ENCODE peak calls at places on chromosomes 3 and 15, in seven cellular contexts. R is Panc1, I is brain microvascular endothelial cell, E is substantia nigra, X is cardiac muscle cell, F is aorta, Q is right atrium auricular region. V is an unnamed sample.

GRCh38 chr15:92113832-92114231 is 260.3 kb downstream of the SLCO3A1 start:
- DNase-seq in E (no peak), X (no peak), F (no peak), R (no peak), Q (no peak), I (no peak), V (no peak)

GRCh38 chr15:66481107-66481856 is 16.3 kb downstream of the SNAPC5 start:
- DNase-seq in F (no peak), Q (no peak), I (no peak), X (no peak), E (no peak), R (no peak), V (no peak)

GRCh38 chr3:107064445-107065060 is 312.7 kb upstream of the CCDC54 start:
- DNase-seq in F (peak; percentile 60), Q (peak; percentile 77), I (peak; percentile 83), R (peak; percentile 66), X (peak; percentile 82), E (peak; percentile 7), V (peak; percentile 74)

GRCh38 chr15:38879909-38880471 is 315.4 kb upstream of the RASGRP1 start:
- DNase-seq in I (no peak), F (no peak), R (no peak), E (no peak), X (no peak), Q (peak; percentile 81), V (peak; percentile 89)

GRCh38 chr3:156300929-156301806 is 180.8 kb downstream of the KCNAB1 start:
- DNase-seq in R (no peak), I (no peak), F (no peak), X (no peak), E (no peak), Q (no peak), V (no peak)

GRCh38 chr3:117322866-117323265 is 613.3 kb downstream of the TUSC7 start:
- DNase-seq in Q (no peak), X (peak; percentile 78), E (no peak), I (no peak), R (no peak), F (no peak), V (no peak)

GRCh38 chr3:12716605-12717121 is 42.4 kb downstream of the TMEM40 start:
- DNase-seq in E (no peak), X (no peak), R (no peak), F (no peak), I (peak; percentile 14), Q (no peak), V (no peak)

GRCh38 chr3:19644405-19644804 is 289.6 kb downstream of the EFHB start:
- DNase-seq in I (no peak), F (no peak), R (no peak), Q (no peak), X (no peak), E (no peak), V (no peak)

GRCh38 chr3:156373095-156373494 is 181.8 kb downstream of the SSR3 start:
- DNase-seq in I (no peak), E (no peak), Q (no peak), F (no peak), R (no peak), X (no peak), V (no peak)

GRCh38 chr3:49370585-49371290 is 12.6 kb upstream of the GPX1 start:
- DNase-seq in I (no peak), X (no peak), F (no peak), E (no peak), Q (no peak), R (no peak), V (no peak)

GRCh38 chr3:8712871-8713360 is 20.7 kb upstream of the CAV3 start:
- DNase-seq in E (no peak), F (no peak), X (no peak), I (no peak), Q (no peak), R (no peak), V (no peak)

GRCh38 chr3:159126261-159127020 is 324.6 kb downstream of the MFSD1 start:
- DNase-seq in X (no peak), F (no peak), R (no peak), Q (no peak), E (no peak), I (peak; percentile 31), V (no peak)

GRCh38 chr3:31106204-31106603 is 211.7 kb upstream of the GADL1 start:
- DNase-seq in F (no peak), Q (no peak), X (no peak), R (no peak), I (peak; percentile 64), E (no peak), V (no peak)

GRCh38 chr3:140599496-140599895 is 78.4 kb upstream of the TRIM42 start:
- DNase-seq in I (no peak), Q (no peak), R (no peak), F (no peak), E (no peak), X (no peak), V (no peak)

GRCh38 chr3:186025161-186025560 is 83.7 kb downstream of the ETV5 start:
- DNase-seq in R (no peak), Q (no peak), X (no peak), E (no peak), I (peak; percentile 25), F (no peak), V (no peak)

GRCh38 chr15:55003900-55004879 is 192.6 kb downstream of the RSL24D1 start:
- DNase-seq in Q (no peak), X (peak; percentile 12), I (no peak), R (no peak), E (no peak), F (no peak), V (no peak)

GRCh38 chr15:56074866-56075265 is 81.5 kb upstream of the NEDD4 start:
- DNase-seq in Q (no peak), R (no peak), X (no peak), E (no peak), F (no peak), I (no peak), V (no peak)

GRCh38 chr3:183427206-183428139 is 946 bp downstream of the MCF2L2 start:
- DNase-seq in E (no peak), F (no peak), R (no peak), Q (no peak), X (peak; percentile 36), I (no peak), V (no peak)

GRCh38 chr3:152430223-152431002 is 161.7 kb downstream of the MBNL1 start:
- DNase-seq in I (no peak), E (no peak), R (no peak), F (no peak), Q (no peak), X (peak; percentile 84), V (no peak)

GRCh38 chr3:22117751-22118346 is 366.8 kb upstream of the ZNF385D start:
- DNase-seq in I (no peak), R (peak; percentile 4), X (peak; percentile 49), Q (no peak), F (no peak), E (no peak), V (no peak)

GRCh38 chr15:48965972-48966371 is 2.3 kb upstream of the SHC4 start:
- DNase-seq in E (no peak), I (peak; percentile 53), F (peak; percentile 68), X (no peak), Q (no peak), R (no peak), V (no peak)

GRCh38 chr15:29969587-29970401 is 113.0 kb upstream of the GOLGA8J start:
- DNase-seq in I (no peak), R (no peak), X (no peak), F (no peak), Q (no peak), E (no peak), V (no peak)
- H3K27ac ChIP-seq in I (no peak overlapping the region), R (no peak overlapping the region), X (no peak overlapping the region), F (no peak overlapping the region), Q (no peak overlapping the region), E (peak overlapping the region; percentile 96), V (no peak overlapping the region)

GRCh38 chr15:40110866-40111550 is 2.3 kb upstream of the BMF start:
- DNase-seq in F (no peak), X (no peak), E (no peak), Q (no peak), R (no peak), I (no peak), V (no peak)

GRCh38 chr15:40111888-40112287 is 3.2 kb upstream of the BMF start:
- DNase-seq in E (no peak), X (no peak), I (no peak), Q (no peak), R (no peak), F (no peak), V (no peak)

GRCh38 chr15:40115670-40116093 is 7.0 kb upstream of the BMF start:
- DNase-seq in E (no peak), Q (no peak), R (no peak), X (no peak), F (peak; percentile 82), I (no peak), V (no peak)

GRCh38 chr15:40112789-40113188 is 4.1 kb upstream of the BMF start:
- DNase-seq in Q (no peak), X (no peak), E (no peak), F (no peak), I (no peak), R (no peak), V (no peak)

DNA sequence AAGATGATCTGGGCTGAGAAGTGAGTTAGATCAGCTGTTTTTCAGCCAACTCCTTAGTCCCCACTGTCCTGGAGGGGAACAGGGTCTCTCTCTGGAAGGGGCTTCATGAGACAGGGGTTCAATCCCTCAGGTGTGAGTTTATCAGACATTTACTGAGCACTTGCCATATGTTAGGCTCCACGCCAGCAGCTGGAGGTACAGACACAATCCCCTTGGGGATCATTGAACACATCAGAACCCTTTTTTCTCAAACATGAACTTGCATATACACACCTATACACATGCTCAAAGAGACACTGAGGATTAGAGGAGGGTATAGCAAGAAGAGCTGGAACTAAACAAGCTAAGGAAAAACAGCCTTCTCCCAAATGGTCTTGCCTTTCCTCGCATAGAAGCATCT is 5.5 kb upstream of the BMF start:
- DNase-seq in F (no peak), R (no peak), I (no peak), Q (no peak), X (no peak), E (no peak), V (no peak)
- H3K27ac ChIP-seq in F (no peak overlapping the region), R (no peak overlapping the region), I (no peak overlapping the region), Q (no peak overlapping the region), X (no peak overlapping the region), E (no peak overlapping the region), V (no peak overlapping the region)

GRCh38 chr15:31486906-31487695 is 160.5 kb downstream of the KLF13 start:
- DNase-seq in F (no peak), I (no peak), X (no peak), Q (peak; percentile 54), R (no peak), E (no peak), V (no peak)
- H3K27ac ChIP-seq in F (no peak overlapping the region), I (no peak overlapping the region), X (no peak overlapping the region), Q (no peak overlapping the region), R (no peak overlapping the region), E (no peak overlapping the region), V (no peak overlapping the region)

DNA sequence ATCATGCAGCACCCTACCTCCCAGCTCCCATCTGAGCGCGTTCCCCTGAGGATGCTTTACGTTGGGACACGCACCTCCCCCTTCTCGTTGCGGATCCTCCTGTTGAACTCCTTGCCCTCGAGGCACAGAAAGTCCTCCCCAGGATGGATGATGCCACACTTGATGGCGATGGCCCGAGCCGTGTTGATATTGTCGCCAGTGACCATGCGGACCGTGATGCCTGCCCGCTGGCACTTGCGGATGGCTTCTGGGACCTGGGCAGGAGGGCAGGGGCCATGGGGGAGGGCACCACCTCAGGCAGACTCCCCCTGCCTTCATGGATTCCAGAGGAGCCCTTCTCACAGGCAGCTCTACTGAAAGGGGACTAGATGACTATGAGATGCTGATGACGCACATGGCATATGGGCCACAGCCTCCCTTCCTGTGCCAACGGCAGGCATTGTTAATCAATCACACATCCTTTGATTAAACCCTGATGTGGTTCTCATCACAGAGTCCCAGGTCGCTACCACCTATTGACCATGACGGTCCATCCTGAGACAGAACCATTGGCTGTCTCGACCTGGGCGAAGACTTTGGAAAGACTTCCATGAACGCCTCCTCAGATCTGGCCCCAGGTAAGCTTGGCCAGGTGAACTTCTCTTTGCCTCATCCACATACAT is 29.5 kb upstream of the SEC13 start:
- DNase-seq in Q (no peak), F (no peak), I (no peak), R (no peak), E (no peak), X (no peak), V (no peak)
- H3K27ac ChIP-seq in Q (no peak overlapping the region), F (no peak overlapping the region), I (no peak overlapping the region), R (no peak overlapping the region), E (no peak overlapping the region), X (no peak overlapping the region), V (no peak overlapping the region)

V was measured in sigmoid colon.